ENCODE peak calls at places on chromosomes 1 and 21, in five cellular contexts. M is uterus, U is AG04449, W is transverse colon, I is left lung. T is an unnamed sample.

GRCh38 chr1:86380257-86380861 is 15.8 kb downstream of the ODF2L start:
- DNase-seq in U (peak), M (no peak), I (no peak), W (no peak), T (peak)

GRCh38 chr1:18134324-18135046 is 26.9 kb downstream of the IGSF21 start:
- DNase-seq in I (no peak), U (no peak), W (no peak), M (no peak), T (no peak)

GRCh38 chr1:206633708-206634121 is 1.6 kb upstream of the DYRK3 start:
- DNase-seq in U (no peak), M (peak), I (no peak), W (peak), T (peak)

GRCh38 chr21:30710499-30710898 is 8.1 kb downstream of the KRTAP21-3 start:
- DNase-seq in I (no peak), U (no peak), M (no peak), W (no peak), T (no peak)

GRCh38 chr1:63929106-63929478 is 155.3 kb downstream of the ROR1 start:
- DNase-seq in M (no peak), W (no peak), I (no peak), U (no peak), T (no peak)

GRCh38 chr1:29439615-29440014 is 203.3 kb downstream of the PTPRU start:
- DNase-seq in W (no peak), M (no peak), U (no peak), I (no peak), T (no peak)

GRCh38 chr1:184802739-184803492 is 48.3 kb upstream of the EDEM3 start:
- DNase-seq in I (no peak), W (no peak), U (no peak), M (no peak), T (no peak)

GRCh38 chr1:245843101-245843500 is 664.0 kb downstream of the SMYD3 start:
- DNase-seq in M (no peak), W (no peak), U (no peak), I (no peak), T (no peak)

GRCh38 chr1:65001238-65001792 is 35.0 kb upstream of the JAK1 start:
- DNase-seq in W (peak), M (peak), U (no peak), I (peak), T (no peak)

GRCh38 chr1:169201084-169201619 is 94.7 kb downstream of the ATP1B1 start:
- DNase-seq in W (no peak), I (no peak), M (no peak), U (peak), T (no peak)

GRCh38 chr1:4088676-4089075 is 188.6 kb upstream of the C1orf174 start:
- DNase-seq in U (no peak), W (no peak), I (no peak), M (no peak), T (no peak)

GRCh38 chr1:110593905-110594304 is 12.3 kb downstream of the KCNA2 start:
- DNase-seq in U (no peak), W (no peak), I (no peak), M (no peak), T (no peak)

GRCh38 chr1:117678246-117678977 is 72.6 kb downstream of the TENT5C start:
- DNase-seq in M (no peak), U (no peak), W (no peak), I (no peak), T (no peak)

GRCh38 chr1:239219679-239220078 is 166.7 kb upstream of the CHRM3 start:
- DNase-seq in W (no peak), M (no peak), U (no peak), I (no peak), T (no peak)
- TF ChIP-seq CTCF in W (no peak), M (no peak), U (no peak), I (no peak), T (no peak)

DNA sequence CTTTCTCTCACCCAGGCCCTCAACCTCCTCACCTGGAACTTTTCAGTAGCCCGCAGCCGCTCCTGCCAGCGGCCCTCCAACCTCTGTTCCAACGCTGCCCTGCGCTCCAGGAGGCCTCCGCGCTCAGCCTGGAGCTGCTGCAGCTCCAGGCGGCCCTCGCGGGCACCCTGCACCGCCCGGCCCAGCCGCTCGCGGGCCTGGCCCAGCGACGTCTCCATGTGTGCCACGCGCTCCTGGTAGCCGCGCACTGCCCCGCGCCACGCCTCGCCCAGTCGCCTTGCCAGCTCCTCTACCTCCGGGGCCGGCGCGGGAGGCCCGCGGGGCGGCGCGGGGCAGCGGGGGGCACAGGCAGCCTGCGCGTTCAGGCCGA is 772 bp downstream of the NES start:
- DNase-seq in M (no peak), U (no peak), W (no peak), I (peak), T (no peak)
- H3K4me3 ChIP-seq in M (peak), U (peak), W (peak), I (peak), T (no peak)

GRCh38 chr1:33348676-33349080 is 27.8 kb upstream of the A3GALT2 start:
- DNase-seq in M (no peak), W (no peak), U (no peak), I (no peak), T (no peak)

GRCh38 chr1:33350611-33351280 is 29.8 kb upstream of the A3GALT2 start:
- DNase-seq in M (no peak), U (no peak), I (no peak), W (no peak), T (no peak)

GRCh38 chr1:33349081-33349759 is 28.3 kb upstream of the A3GALT2 start:
- DNase-seq in I (peak), W (peak), M (peak), U (no peak), T (no peak)

GRCh38 chr1:33351281-33351660 is 30.4 kb upstream of the A3GALT2 start:
- DNase-seq in U (no peak), W (no peak), I (no peak), M (no peak), T (no peak)

GRCh38 chr1:33349778-33350610 is 29.1 kb upstream of the A3GALT2 start:
- DNase-seq in M (peak), I (peak), W (peak), U (no peak), T (no peak)
- TF ChIP-seq CTCF in M (no peak), I (no peak), W (no peak), U (no peak), T (no peak)

GRCh38 chr1:154404511-154404931 is 622 bp upstream of the IL6R start:
- DNase-seq in M (no peak), I (no peak), U (no peak), W (no peak), T (no peak)
- H3K4me3 ChIP-seq in M (peak), I (peak), U (peak), W (peak), T (no peak)

DNA sequence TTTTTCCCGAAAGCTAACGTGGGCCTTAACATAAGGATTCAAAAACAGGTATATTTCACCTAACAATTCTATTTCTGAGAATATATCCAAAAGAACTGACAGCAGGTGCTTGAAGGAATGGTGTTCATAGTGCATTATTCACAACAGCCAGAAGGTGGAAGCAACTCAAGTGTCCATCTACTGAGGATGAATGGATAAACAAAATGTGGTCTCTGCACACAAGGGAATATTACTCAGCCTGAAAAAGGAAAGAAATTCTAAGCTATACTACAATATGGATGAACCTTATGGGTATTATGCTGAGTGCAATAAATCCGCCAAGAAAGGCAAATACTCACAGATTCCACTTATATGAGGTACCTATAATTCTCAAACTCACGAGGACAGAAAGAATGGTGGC is 6.1 kb upstream of the RIPPLY3 start:
- DNase-seq in U (no peak), M (no peak), W (no peak), I (no peak), T (no peak)
- TF ChIP-seq CTCF in U (no peak), M (no peak), W (no peak), I (no peak), T (peak)